ENCODE peak calls at places on chromosomes 16 and 17, in nine cellular contexts. M, F, J, P, G, D, H, C and I are unnamed samples.

GRCh38 chr16:75476817-75477216 is 12.3 kb upstream of the TMEM170A start:
- DNase-seq in D (no peak), C (no peak), J (no peak), G (no peak), M (no peak), P (no peak), F (no peak), H (peak; percentile 35), I (no peak)

GRCh38 chr16:1940273-1941161 is 2.5 kb downstream of the MSRB1 start:
- DNase-seq in G (no peak), H (no peak), P (no peak), M (no peak), C (no peak), F (no peak), J (no peak), D (no peak), I (no peak)

GRCh38 chr17:14201087-14201486 is 35.6 kb downstream of the CDRT15 start:
- DNase-seq in C (no peak), M (peak; percentile 9), J (no peak), H (peak; percentile 26), G (no peak), P (no peak), F (peak; percentile 77), D (no peak), I (no peak)

GRCh38 chr17:45705123-45706009 is 78.8 kb upstream of the CRHR1 start:
- DNase-seq in C (no peak), G (no peak), M (no peak), F (no peak), J (no peak), P (no peak), H (peak; percentile 86), D (peak; percentile 18), I (no peak)

GRCh38 chr16:85984947-85985451 is 86.0 kb downstream of the IRF8 start:
- DNase-seq in D (no peak), G (no peak), P (no peak), F (no peak), M (peak; percentile 82), J (no peak), C (no peak), H (no peak), I (no peak)

GRCh38 chr16:12902511-12903324 is 1.3 kb downstream of the SHISA9 start:
- DNase-seq in G (no peak), H (peak; percentile 14), C (no peak), M (no peak), J (no peak), P (no peak), D (peak; percentile 52), F (no peak), I (no peak)

GRCh38 chr16:86346034-86346433 is 164.3 kb upstream of the FOXF1 start:
- DNase-seq in F (no peak), G (no peak), D (no peak), C (no peak), H (no peak), P (no peak), J (no peak), M (no peak), I (no peak)

GRCh38 chr17:46782250-46782953 is 36.1 kb downstream of the WNT3 start:
- DNase-seq in D (no peak), G (no peak), F (no peak), M (peak; percentile 9), P (peak; percentile 63), C (no peak), H (peak; percentile 67), J (no peak), I (no peak)

GRCh38 chr16:17945080-17945601 is 391.4 kb downstream of the NPIPA8 start:
- DNase-seq in J (no peak), D (peak; percentile 79), G (no peak), H (no peak), M (no peak), P (no peak), F (no peak), C (no peak), I (no peak)

GRCh38 chr16:87178977-87179376 is 138.2 kb downstream of the C16orf95 start:
- DNase-seq in C (no peak), P (no peak), H (peak; percentile 80), J (no peak), G (no peak), M (no peak), F (no peak), D (no peak), I (no peak)

GRCh38 chr17:1643293-1643998 is 2.1 kb downstream of the SCARF1 start:
- DNase-seq in P (peak; percentile 73), F (peak; percentile 81), J (no peak), C (no peak), H (peak; percentile 64), M (peak; percentile 14), D (peak; percentile 78), G (peak; percentile 42), I (no peak)

GRCh38 chr17:74770498-74771318 is 5.4 kb downstream of the NAT9 start:
- DNase-seq in M (no peak), D (peak; percentile 75), P (peak; percentile 69), G (peak; percentile 35), F (peak; percentile 80), C (no peak), J (peak; percentile 52), H (peak; percentile 71), I (peak; percentile 14)

GRCh38 chr17:47808830-47809480 is 12.6 kb downstream of the OSBPL7 start:
- DNase-seq in J (no peak), F (no peak), H (no peak), M (no peak), D (no peak), P (no peak), C (no peak), G (no peak), I (no peak)

GRCh38 chr16:58753711-58754134 is 19.6 kb upstream of the GOT2 start:
- DNase-seq in F (no peak), H (no peak), C (no peak), D (no peak), G (no peak), M (no peak), J (no peak), P (no peak), I (no peak)

GRCh38 chr16:84548508-84548907 is 44.0 kb upstream of the MEAK7 start:
- DNase-seq in C (no peak), D (peak; percentile 33), F (no peak), H (no peak), P (no peak), J (no peak), G (no peak), M (no peak), I (no peak)

GRCh38 chr16:53872248-53873221 is 168.6 kb downstream of the FTO start:
- DNase-seq in P (no peak), H (peak; percentile 44), G (no peak), M (peak; percentile 75), D (no peak), F (no peak), J (no peak), C (no peak), I (no peak)

GRCh38 chr16:54054237-54054780 is 232.3 kb downstream of the IRX3 start:
- DNase-seq in G (no peak), M (no peak), F (no peak), P (no peak), C (no peak), D (no peak), H (no peak), J (no peak), I (no peak)

GRCh38 chr17:9298135-9298534 is 276.8 kb downstream of the NTN1 start:
- DNase-seq in D (no peak), M (no peak), C (no peak), H (no peak), J (no peak), P (no peak), G (no peak), F (no peak), I (no peak)

GRCh38 chr16:25219070-25219737 is 2.5 kb downstream of the AQP8 start:
- DNase-seq in G (no peak), C (no peak), H (no peak), F (no peak), P (no peak), D (no peak), M (no peak), J (no peak), I (no peak)

GRCh38 chr16:24683847-24684493 is 45.5 kb upstream of the TNRC6A start:
- DNase-seq in G (no peak), D (no peak), J (no peak), H (no peak), M (no peak), C (no peak), P (no peak), F (no peak), I (no peak)

GRCh38 chr16:24273511-24273910 is 17.4 kb downstream of the CACNG3 start:
- DNase-seq in C (no peak), H (peak; percentile 50), M (peak; percentile 76), J (no peak), F (no peak), P (no peak), D (no peak), G (no peak), I (no peak)

GRCh38 chr16:83113317-83113716 is 486.5 kb downstream of the CDH13 start:
- DNase-seq in H (peak; percentile 34), G (no peak), F (no peak), D (no peak), C (no peak), P (peak; percentile 27), J (no peak), M (no peak), I (no peak)

GRCh38 chr17:63437287-63438091 is 8.6 kb downstream of the CYB561 start:
- DNase-seq in H (no peak), F (no peak), P (no peak), M (no peak), J (no peak), G (no peak), C (no peak), D (no peak), I (no peak)

GRCh38 chr17:284676-285355 is 67.8 kb downstream of the RPH3AL start:
- DNase-seq in H (no peak), F (no peak), P (no peak), C (no peak), J (no peak), M (no peak), D (no peak), G (no peak), I (no peak)